ENCODE peak calls at places on chromosomes 11 and 22, in six cellular contexts. Q, X, U, Z, Y and C are unnamed samples.

GRCh38 chr11:3049430-3050243 is 7.6 kb downstream of the CARS1 start:
- DNase-seq in Q (peak), X (peak), U (no peak), Z (peak), Y (peak), C (peak)

GRCh38 chr22:21646608-21647590 is 4.8 kb downstream of the SDF2L1 start:
- DNase-seq in Q (peak), X (peak), U (peak), Z (no peak), Y (peak), C (peak)

GRCh38 chr22:31828739-31829138 is 74.9 kb downstream of the DEPDC5 start:
- DNase-seq in Q (no peak), X (no peak), U (no peak), Z (no peak), Y (no peak), C (no peak)

GRCh38 chr11:78030429-78031325 is 7.6 kb upstream of the KCTD14 start:
- DNase-seq in Q (no peak), X (no peak), U (no peak), Z (no peak), Y (no peak), C (peak)

GRCh38 chr11:64357904-64358535 is 942 bp upstream of the RPS6KA4 start:
- DNase-seq in Q (no peak), X (no peak), U (no peak), Z (no peak), Y (peak), C (no peak)

GRCh38 chr11:112320668-112321067 is 60.0 kb upstream of the PLET1 start:
- DNase-seq in Q (peak), X (no peak), U (no peak), Z (peak), Y (no peak), C (peak)

GRCh38 chr22:34462795-34463194 is 542.5 kb upstream of the LARGE1 start:
- DNase-seq in Q (no peak), X (no peak), U (no peak), Z (no peak), Y (no peak), C (no peak)

GRCh38 chr11:12142909-12143308 is 32.5 kb downstream of the MICAL2 start:
- DNase-seq in Q (no peak), X (no peak), U (no peak), Z (no peak), Y (no peak), C (no peak)

GRCh38 chr22:27401321-27401720 is 400.2 kb downstream of the MN1 start:
- DNase-seq in Q (no peak), X (no peak), U (no peak), Z (no peak), Y (no peak), C (no peak)

GRCh38 chr11:125494987-125495725 is 909 bp downstream of the FEZ1 start:
- DNase-seq in Q (peak), X (no peak), U (peak), Z (no peak), Y (no peak), C (no peak)

GRCh38 chr11:134363161-134363560 is 31.4 kb downstream of the GLB1L2 start:
- DNase-seq in Q (no peak), X (no peak), U (no peak), Z (no peak), Y (no peak), C (no peak)

GRCh38 chr11:67120881-67121710 is 2.0 kb downstream of the KDM2A start:
- DNase-seq in Q (no peak), X (no peak), U (no peak), Z (no peak), Y (no peak), C (no peak)

GRCh38 chr11:19519912-19520641 is 192.6 kb upstream of the NAV2 start:
- DNase-seq in Q (no peak), X (no peak), U (peak), Z (no peak), Y (no peak), C (no peak)

GRCh38 chr22:49724893-49725489 is 102.7 kb downstream of the BRD1 start:
- DNase-seq in Q (no peak), X (peak), U (peak), Z (peak), Y (peak), C (no peak)